ENCODE peak calls at places on chromosomes 13 and 19, in seven cellular contexts. M, G, K, Z, S, T and L are unnamed samples.

GRCh38 chr13:31945202-31945978 is 86.2 kb upstream of the FRY start:
- DNase-seq in T (peak), G (no peak), K (peak), M (no peak), Z (peak), S (peak), L (no peak)

GRCh38 chr19:14089412-14089661 is 1.2 kb downstream of the SAMD1 start:
- DNase-seq in S (no peak), K (peak), T (peak), M (no peak), Z (no peak), G (no peak), L (no peak)

GRCh38 chr19:49829721-49830120 is 11.6 kb downstream of the MED25 start:
- DNase-seq in S (no peak), G (no peak), T (no peak), K (no peak), M (no peak), Z (no peak), L (no peak)

GRCh38 chr19:13987101-13987890 is 18.8 kb downstream of the RFX1 start:
- DNase-seq in T (no peak), Z (peak), M (peak), S (no peak), G (no peak), K (no peak), L (no peak)

GRCh38 chr13:26168276-26168814 is 53.8 kb downstream of the RNF6 start:
- DNase-seq in Z (no peak), K (peak), T (no peak), S (no peak), M (no peak), G (no peak), L (no peak)

GRCh38 chr19:1475751-1476437 is 3.1 kb downstream of the C19orf25 start:
- DNase-seq in K (no peak), G (no peak), Z (no peak), S (no peak), M (no peak), T (no peak), L (no peak)

GRCh38 chr13:113064534-113065405 is 40.8 kb upstream of the F7 start:
- DNase-seq in Z (no peak), T (no peak), K (peak), S (peak), G (no peak), M (no peak), L (no peak)

GRCh38 chr19:58009666-58010301 is 7.2 kb upstream of the ZNF606 start:
- DNase-seq in T (peak), K (peak), G (peak), Z (peak), S (peak), M (peak), L (peak)

GRCh38 chr13:78650725-78651083 is 8.3 kb downstream of the OBI1 start:
- DNase-seq in T (no peak), G (no peak), Z (no peak), S (no peak), K (no peak), M (no peak), L (no peak)

GRCh38 chr19:6736917-6737283 is 480 bp downstream of the GPR108 start:
- DNase-seq in K (no peak), S (no peak), T (no peak), M (no peak), G (no peak), Z (peak), L (no peak)

GRCh38 chr19:7870571-7871279 is 3.5 kb downstream of the PRR36 start:
- DNase-seq in M (no peak), G (peak), Z (no peak), T (peak), K (peak), S (peak), L (peak)

GRCh38 chr19:898663-899062 is 5.4 kb downstream of the RNU6-9 start:
- DNase-seq in T (peak), G (peak), K (no peak), M (no peak), S (no peak), Z (peak), L (peak)

GRCh38 chr13:73133536-73133935 is 74.7 kb downstream of the KLF5 start:
- DNase-seq in M (no peak), K (no peak), T (no peak), S (peak), Z (no peak), G (no peak), L (no peak)

GRCh38 chr19:615619-616018 is 17.7 kb downstream of the POLRMT start:
- DNase-seq in K (no peak), M (no peak), S (no peak), T (peak), G (no peak), Z (no peak), L (no peak)

GRCh38 chr13:102771298-102772041 is 2.1 kb downstream of the TEX30 start:
- DNase-seq in T (no peak), S (no peak), Z (no peak), K (no peak), M (no peak), G (no peak), L (no peak)

GRCh38 chr13:34611678-34612077 is 330.4 kb upstream of the NBEA start:
- DNase-seq in S (no peak), T (no peak), K (no peak), M (no peak), Z (no peak), G (no peak), L (no peak)

GRCh38 chr13:110244096-110244830 is 62.7 kb downstream of the COL4A1 start:
- DNase-seq in G (no peak), M (no peak), T (no peak), S (no peak), K (peak), Z (no peak), L (no peak)

GRCh38 chr19:16208064-16208759 is 10.5 kb downstream of the AP1M1 start:
- DNase-seq in Z (no peak), M (no peak), T (no peak), S (no peak), G (no peak), K (no peak), L (peak)

GRCh38 chr13:71017607-71018006 is 849.4 kb downstream of the DACH1 start:
- DNase-seq in T (peak), M (no peak), K (no peak), Z (no peak), G (no peak), S (no peak), L (no peak)

GRCh38 chr13:24692541-24692940 is 12.3 kb downstream of the ATP12A start:
- DNase-seq in M (no peak), Z (no peak), T (no peak), G (no peak), S (no peak), K (peak), L (no peak)

GRCh38 chr13:33910267-33910666 is 92.3 kb downstream of the RFC3 start:
- DNase-seq in M (no peak), K (no peak), S (no peak), T (no peak), G (no peak), Z (no peak), L (no peak)

GRCh38 chr13:49652691-49653305 is 24.5 kb downstream of the ARL11 start:
- DNase-seq in S (peak), M (no peak), T (peak), G (no peak), K (no peak), Z (no peak), L (peak)

GRCh38 chr13:49220856-49221614 is 897 bp downstream of the MLNR start:
- DNase-seq in S (no peak), G (no peak), M (no peak), T (peak), Z (no peak), K (no peak), L (peak)

GRCh38 chr19:40165362-40165937 is 25.8 kb upstream of the MAP3K10 start:
- DNase-seq in Z (no peak), S (no peak), M (peak), K (peak), T (peak), G (peak), L (peak)

GRCh38 chr19:45098521-45099464 is 5.8 kb downstream of the PPP1R37 start:
- DNase-seq in M (peak), Z (peak), S (no peak), G (no peak), T (no peak), K (peak), L (no peak)

GRCh38 chr19:38012290-38012689 is 105.3 kb downstream of the SIPA1L3 start:
- DNase-seq in S (no peak), G (no peak), T (peak), M (no peak), K (no peak), Z (no peak), L (no peak)

GRCh38 chr19:23597661-23598060 is 89.4 kb downstream of the ZNF675 start:
- DNase-seq in T (no peak), Z (no peak), K (no peak), S (no peak), G (no peak), M (no peak), L (no peak)

GRCh38 chr19:11089254-11090013 is at the start of gene LDLR:
- DNase-seq in Z (peak), M (peak), G (peak), T (peak), K (peak), S (peak), L (peak)

GRCh38 chr13:61670384-61671161 is 254.9 kb upstream of the PCDH20 start:
- DNase-seq in T (no peak), K (no peak), S (no peak), M (no peak), Z (no peak), G (no peak), L (no peak)